ENCODE peak calls at places on chromosomes 11 and 22, in nine cellular contexts. One of them, this sample, is unnamed.

GRCh38 chr22:25067851-25068421 is 115.4 kb downstream of the KIAA1671 start:
- DNase-seq in uterus: no peak
- DNase-seq in PC-3: no peak
- DNase-seq in thoracic aorta: peak
- DNase-seq in stomach: no peak
- DNase-seq in mucosa of descending colon: peak
- DNase-seq in mesendoderm: no peak
- DNase-seq in lower lobe of right lung: peak
- DNase-seq in foreskin fibroblast: no peak
- DNase-seq in this sample: peak

GRCh38 chr22:17941501-17942406 is 82.6 kb downstream of the MICAL3 start:
- DNase-seq in foreskin fibroblast: no peak
- DNase-seq in mucosa of descending colon: no peak
- DNase-seq in mesendoderm: no peak
- DNase-seq in thoracic aorta: no peak
- DNase-seq in lower lobe of right lung: no peak
- DNase-seq in PC-3: no peak
- DNase-seq in uterus: no peak
- DNase-seq in stomach: no peak
- DNase-seq in this sample: no peak

GRCh38 chr11:78857688-78858087 is 283.0 kb upstream of the NARS2 start:
- DNase-seq in PC-3: peak
- DNase-seq in lower lobe of right lung: no peak
- DNase-seq in thoracic aorta: no peak
- DNase-seq in uterus: no peak
- DNase-seq in mucosa of descending colon: no peak
- DNase-seq in foreskin fibroblast: no peak
- DNase-seq in stomach: no peak
- DNase-seq in mesendoderm: no peak
- DNase-seq in this sample: no peak

GRCh38 chr11:115660072-115660805 is 156.0 kb upstream of the CADM1 start:
- DNase-seq in foreskin fibroblast: no peak
- DNase-seq in mesendoderm: no peak
- DNase-seq in thoracic aorta: no peak
- DNase-seq in stomach: no peak
- DNase-seq in uterus: no peak
- DNase-seq in mucosa of descending colon: no peak
- DNase-seq in PC-3: no peak
- DNase-seq in lower lobe of right lung: no peak
- DNase-seq in this sample: no peak

GRCh38 chr11:65487467-65488272 is 11.2 kb upstream of the MALAT1 start:
- DNase-seq in uterus: peak
- DNase-seq in stomach: peak
- DNase-seq in foreskin fibroblast: peak
- DNase-seq in thoracic aorta: peak
- DNase-seq in PC-3: peak
- DNase-seq in mucosa of descending colon: peak
- DNase-seq in lower lobe of right lung: peak
- DNase-seq in mesendoderm: peak
- DNase-seq in this sample: peak

GRCh38 chr11:17389205-17389956 is 922 bp upstream of the KCNJ11 start:
- DNase-seq in mesendoderm: peak
- DNase-seq in uterus: peak
- DNase-seq in stomach: peak
- DNase-seq in thoracic aorta: peak
- DNase-seq in lower lobe of right lung: peak
- DNase-seq in mucosa of descending colon: peak
- DNase-seq in foreskin fibroblast: no peak
- DNase-seq in PC-3: peak
- DNase-seq in this sample: no peak

GRCh38 chr22:37284807-37285355 is 2.6 kb downstream of the CYTH4 start:
- DNase-seq in uterus: no peak
- DNase-seq in mesendoderm: no peak
- DNase-seq in thoracic aorta: no peak
- DNase-seq in stomach: peak
- DNase-seq in mucosa of descending colon: peak
- DNase-seq in foreskin fibroblast: no peak
- DNase-seq in PC-3: no peak
- DNase-seq in lower lobe of right lung: peak
- DNase-seq in this sample: no peak

GRCh38 chr11:78295991-78296930 is 107.5 kb downstream of the USP35 start:
- DNase-seq in mesendoderm: no peak
- DNase-seq in stomach: no peak
- DNase-seq in lower lobe of right lung: no peak
- DNase-seq in uterus: no peak
- DNase-seq in PC-3: no peak
- DNase-seq in thoracic aorta: no peak
- DNase-seq in foreskin fibroblast: no peak
- DNase-seq in mucosa of descending colon: no peak
- DNase-seq in this sample: no peak

GRCh38 chr11:114258696-114259095 is 37.5 kb upstream of the NNMT start:
- DNase-seq in mesendoderm: no peak
- DNase-seq in uterus: no peak
- DNase-seq in PC-3: no peak
- DNase-seq in thoracic aorta: no peak
- DNase-seq in mucosa of descending colon: no peak
- DNase-seq in foreskin fibroblast: no peak
- DNase-seq in lower lobe of right lung: peak
- DNase-seq in stomach: no peak
- DNase-seq in this sample: no peak

GRCh38 chr22:17578129-17578754 is 14.9 kb downstream of the SLC25A18 start:
- DNase-seq in PC-3: peak
- DNase-seq in thoracic aorta: no peak
- DNase-seq in foreskin fibroblast: peak
- DNase-seq in stomach: peak
- DNase-seq in mucosa of descending colon: no peak
- DNase-seq in uterus: no peak
- DNase-seq in mesendoderm: no peak
- DNase-seq in lower lobe of right lung: peak
- DNase-seq in this sample: peak

GRCh38 chr11:287821-288327 is 1.1 kb upstream of the PGGHG start:
- DNase-seq in uterus: peak
- DNase-seq in stomach: no peak
- DNase-seq in foreskin fibroblast: no peak
- DNase-seq in mesendoderm: no peak
- DNase-seq in lower lobe of right lung: peak
- DNase-seq in thoracic aorta: no peak
- DNase-seq in mucosa of descending colon: peak
- DNase-seq in PC-3: no peak
- DNase-seq in this sample: no peak

GRCh38 chr11:81267246-81267645 is 1466.4 kb downstream of the FAM181B start:
- DNase-seq in foreskin fibroblast: no peak
- DNase-seq in uterus: no peak
- DNase-seq in stomach: no peak
- DNase-seq in mucosa of descending colon: no peak
- DNase-seq in thoracic aorta: no peak
- DNase-seq in mesendoderm: no peak
- DNase-seq in lower lobe of right lung: no peak
- DNase-seq in PC-3: no peak
- DNase-seq in this sample: no peak

GRCh38 chr11:121901853-121902252 is 214.2 kb downstream of the BLID start:
- DNase-seq in stomach: no peak
- DNase-seq in foreskin fibroblast: no peak
- DNase-seq in uterus: no peak
- DNase-seq in lower lobe of right lung: no peak
- DNase-seq in mesendoderm: no peak
- DNase-seq in PC-3: no peak
- DNase-seq in mucosa of descending colon: no peak
- DNase-seq in thoracic aorta: no peak
- DNase-seq in this sample: no peak

GRCh38 chr11:41533761-41534160 is 74.3 kb upstream of the LRRC4C start:
- DNase-seq in PC-3: peak
- DNase-seq in mesendoderm: no peak
- DNase-seq in lower lobe of right lung: no peak
- DNase-seq in uterus: no peak
- DNase-seq in stomach: no peak
- DNase-seq in foreskin fibroblast: no peak
- DNase-seq in thoracic aorta: no peak
- DNase-seq in mucosa of descending colon: no peak
- DNase-seq in this sample: no peak

GRCh38 chr22:22037740-22038139 is 55.2 kb upstream of the TOP3B start:
- DNase-seq in mesendoderm: no peak
- DNase-seq in mucosa of descending colon: no peak
- DNase-seq in foreskin fibroblast: peak
- DNase-seq in PC-3: peak
- DNase-seq in uterus: no peak
- DNase-seq in thoracic aorta: no peak
- DNase-seq in stomach: no peak
- DNase-seq in lower lobe of right lung: no peak
- DNase-seq in this sample: no peak

GRCh38 chr11:78310500-78310909 is 107.1 kb downstream of the GAB2 start:
- DNase-seq in PC-3: no peak
- DNase-seq in stomach: peak
- DNase-seq in lower lobe of right lung: no peak
- DNase-seq in foreskin fibroblast: no peak
- DNase-seq in thoracic aorta: peak
- DNase-seq in uterus: peak
- DNase-seq in mucosa of descending colon: peak
- DNase-seq in mesendoderm: no peak
- DNase-seq in this sample: no peak

GRCh38 chr11:107834995-107835394 is 23.6 kb downstream of the SLC35F2 start:
- DNase-seq in uterus: no peak
- DNase-seq in lower lobe of right lung: no peak
- DNase-seq in stomach: no peak
- DNase-seq in thoracic aorta: no peak
- DNase-seq in mucosa of descending colon: no peak
- DNase-seq in mesendoderm: no peak
- DNase-seq in foreskin fibroblast: no peak
- DNase-seq in PC-3: no peak
- DNase-seq in this sample: no peak

GRCh38 chr22:43849731-43850130 is 12.6 kb downstream of the SULT4A1 start:
- DNase-seq in mucosa of descending colon: no peak
- DNase-seq in thoracic aorta: no peak
- DNase-seq in foreskin fibroblast: no peak
- DNase-seq in lower lobe of right lung: no peak
- DNase-seq in stomach: no peak
- DNase-seq in uterus: no peak
- DNase-seq in mesendoderm: no peak
- DNase-seq in PC-3: no peak
- DNase-seq in this sample: no peak

GRCh38 chr11:75986966-75987365 is 172.0 kb downstream of the UVRAG start:
- DNase-seq in mucosa of descending colon: no peak
- DNase-seq in thoracic aorta: no peak
- DNase-seq in stomach: no peak
- DNase-seq in lower lobe of right lung: no peak
- DNase-seq in uterus: no peak
- DNase-seq in foreskin fibroblast: no peak
- DNase-seq in mesendoderm: no peak
- DNase-seq in PC-3: no peak
- DNase-seq in this sample: no peak

GRCh38 chr11:80593981-80594380 is 1153.2 kb upstream of the TENM4 start:
- DNase-seq in uterus: no peak
- DNase-seq in thoracic aorta: no peak
- DNase-seq in mesendoderm: peak
- DNase-seq in PC-3: peak
- DNase-seq in mucosa of descending colon: no peak
- DNase-seq in foreskin fibroblast: no peak
- DNase-seq in stomach: no peak
- DNase-seq in lower lobe of right lung: no peak
- DNase-seq in this sample: peak

GRCh38 chr11:102837151-102837550 is 6.3 kb downstream of the MMP3 start:
- DNase-seq in mucosa of descending colon: no peak
- DNase-seq in thoracic aorta: no peak
- DNase-seq in PC-3: no peak
- DNase-seq in stomach: no peak
- DNase-seq in uterus: no peak
- DNase-seq in foreskin fibroblast: no peak
- DNase-seq in mesendoderm: no peak
- DNase-seq in lower lobe of right lung: no peak
- DNase-seq in this sample: no peak
- H3K4me3 ChIP-seq in mucosa of descending colon: no peak
- H3K4me3 ChIP-seq in thoracic aorta: no peak
- H3K4me3 ChIP-seq in PC-3: no peak
- H3K4me3 ChIP-seq in stomach: no peak
- H3K4me3 ChIP-seq in uterus: no peak
- H3K4me3 ChIP-seq in foreskin fibroblast: no peak
- H3K4me3 ChIP-seq in mesendoderm: no peak
- H3K4me3 ChIP-seq in lower lobe of right lung: no peak
- H3K4me3 ChIP-seq in this sample: no peak

DNA sequence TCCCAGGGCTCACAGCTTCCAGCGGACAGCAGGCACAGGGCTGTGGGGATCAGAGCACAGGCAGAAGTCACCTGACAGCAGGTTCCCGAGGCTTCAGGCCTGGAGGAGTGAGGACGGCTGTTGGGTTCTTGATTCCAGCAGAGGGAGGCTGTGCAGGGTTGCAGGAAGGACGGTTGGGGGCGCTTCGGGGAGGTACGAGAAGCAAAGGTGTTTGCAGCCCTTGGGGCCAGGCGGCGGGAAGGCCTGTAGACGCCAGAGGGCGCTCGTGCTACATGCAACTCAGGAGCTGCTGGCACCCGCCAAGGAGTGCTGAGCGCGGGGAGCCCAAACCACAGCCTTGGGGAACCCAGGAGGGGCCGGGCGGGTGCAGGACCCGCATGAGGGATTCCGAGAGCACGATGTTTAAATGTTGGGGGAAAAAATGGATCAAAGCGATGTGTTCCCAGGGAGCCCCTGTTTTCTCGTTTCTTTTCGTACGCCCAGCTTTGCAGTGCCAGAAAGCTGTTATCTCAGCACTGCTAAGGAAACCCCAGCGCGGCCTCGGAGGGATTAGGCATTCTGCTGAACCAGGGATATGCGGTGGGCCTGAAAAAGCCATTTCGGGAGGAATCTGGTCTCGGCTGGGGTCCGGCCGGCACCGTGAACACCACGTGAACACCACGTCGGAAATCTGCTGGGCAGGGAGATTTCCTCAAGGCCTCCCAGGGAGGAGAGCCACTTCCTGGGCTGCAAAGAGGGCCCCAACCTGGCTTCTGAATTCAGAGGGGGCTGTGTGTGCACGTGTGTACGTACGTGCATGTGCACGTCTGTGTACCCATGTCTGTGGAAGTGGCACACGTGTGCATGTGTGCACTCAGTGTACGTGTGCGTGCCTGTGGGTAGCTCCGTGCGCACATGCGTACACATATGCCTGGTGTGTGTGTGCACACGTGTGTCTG is 88.2 kb downstream of the KCNQ1 start:
- DNase-seq in mucosa of descending colon: peak
- DNase-seq in foreskin fibroblast: peak
- DNase-seq in PC-3: peak
- DNase-seq in lower lobe of right lung: peak
- DNase-seq in mesendoderm: peak
- DNase-seq in stomach: peak
- DNase-seq in uterus: peak
- DNase-seq in thoracic aorta: peak
- DNase-seq in this sample: peak
- H3K4me3 ChIP-seq in mucosa of descending colon: no peak
- H3K4me3 ChIP-seq in foreskin fibroblast: peak
- H3K4me3 ChIP-seq in PC-3: peak
- H3K4me3 ChIP-seq in lower lobe of right lung: peak
- H3K4me3 ChIP-seq in mesendoderm: no peak
- H3K4me3 ChIP-seq in stomach: peak
- H3K4me3 ChIP-seq in uterus: no peak
- H3K4me3 ChIP-seq in thoracic aorta: peak
- H3K4me3 ChIP-seq in this sample: peak

GRCh38 chr11:124123587-124123986 is 8.3 kb downstream of the VWA5A start:
- DNase-seq in stomach: no peak
- DNase-seq in uterus: no peak
- DNase-seq in foreskin fibroblast: no peak
- DNase-seq in mucosa of descending colon: no peak
- DNase-seq in thoracic aorta: no peak
- DNase-seq in lower lobe of right lung: no peak
- DNase-seq in mesendoderm: peak
- DNase-seq in PC-3: no peak
- DNase-seq in this sample: no peak
- H3K4me3 ChIP-seq in stomach: no peak
- H3K4me3 ChIP-seq in uterus: no peak
- H3K4me3 ChIP-seq in foreskin fibroblast: no peak
- H3K4me3 ChIP-seq in mucosa of descending colon: no peak
- H3K4me3 ChIP-seq in thoracic aorta: no peak
- H3K4me3 ChIP-seq in lower lobe of right lung: no peak
- H3K4me3 ChIP-seq in mesendoderm: no peak
- H3K4me3 ChIP-seq in PC-3: no peak
- H3K4me3 ChIP-seq in this sample: no peak

GRCh38 chr22:28977050-28977449 is 84.6 kb downstream of the C22orf31 start:
- DNase-seq in uterus: no peak
- DNase-seq in stomach: no peak
- DNase-seq in lower lobe of right lung: no peak
- DNase-seq in mucosa of descending colon: no peak
- DNase-seq in mesendoderm: peak
- DNase-seq in foreskin fibroblast: no peak
- DNase-seq in thoracic aorta: no peak
- DNase-seq in PC-3: no peak
- DNase-seq in this sample: no peak
- H3K4me3 ChIP-seq in uterus: no peak
- H3K4me3 ChIP-seq in stomach: peak
- H3K4me3 ChIP-seq in lower lobe of right lung: peak
- H3K4me3 ChIP-seq in mucosa of descending colon: no peak
- H3K4me3 ChIP-seq in mesendoderm: no peak
- H3K4me3 ChIP-seq in foreskin fibroblast: peak
- H3K4me3 ChIP-seq in thoracic aorta: peak
- H3K4me3 ChIP-seq in PC-3: no peak
- H3K4me3 ChIP-seq in this sample: no peak

This sample was measured in skeletal muscle cell.